ENCODE peak calls at places on chromosomes 13 and 19, in ten cellular contexts. One of them, this sample, is unnamed.

GRCh38 chr13:72004975-72005374 is 138.0 kb upstream of the DACH1 start:
- DNase-seq in mesenchymal stem cell: no peak
- DNase-seq in transverse colon: no peak
- DNase-seq in PC-9: no peak
- DNase-seq in CD8-positive, alpha-beta T cell: no peak
- DNase-seq in endodermal cell: no peak
- DNase-seq in left lung: no peak
- DNase-seq in Peyer's patch: no peak
- DNase-seq in A549: no peak
- DNase-seq in esophagus squamous epithelium: no peak
- DNase-seq in this sample: no peak

GRCh38 chr19:42175952-42176648 is 41.4 kb downstream of the DEDD2 start:
- DNase-seq in mesenchymal stem cell: peak; percentile 45
- DNase-seq in transverse colon: no peak
- DNase-seq in PC-9: peak; percentile 19
- DNase-seq in CD8-positive, alpha-beta T cell: no peak
- DNase-seq in endodermal cell: peak; percentile 65
- DNase-seq in left lung: no peak
- DNase-seq in Peyer's patch: no peak
- DNase-seq in A549: peak; percentile 51
- DNase-seq in esophagus squamous epithelium: no peak
- DNase-seq in this sample: no peak

GRCh38 chr19:4077011-4077382 is 10.3 kb upstream of the ZBTB7A start:
- DNase-seq in mesenchymal stem cell: no peak
- DNase-seq in transverse colon: no peak
- DNase-seq in PC-9: no peak
- DNase-seq in CD8-positive, alpha-beta T cell: no peak
- DNase-seq in endodermal cell: peak; percentile 64
- DNase-seq in left lung: no peak
- DNase-seq in Peyer's patch: no peak
- DNase-seq in A549: no peak
- DNase-seq in esophagus squamous epithelium: no peak
- DNase-seq in this sample: no peak

GRCh38 chr13:40251343-40252032 is 415.0 kb downstream of the FOXO1 start:
- DNase-seq in mesenchymal stem cell: peak; percentile 42
- DNase-seq in transverse colon: no peak
- DNase-seq in PC-9: no peak
- DNase-seq in CD8-positive, alpha-beta T cell: no peak
- DNase-seq in endodermal cell: no peak
- DNase-seq in left lung: no peak
- DNase-seq in Peyer's patch: no peak
- DNase-seq in A549: no peak
- DNase-seq in esophagus squamous epithelium: no peak
- DNase-seq in this sample: no peak

GRCh38 chr19:45547965-45548609 is 36.5 kb downstream of the OPA3 start:
- DNase-seq in mesenchymal stem cell: peak; percentile 28
- DNase-seq in transverse colon: peak; percentile 85
- DNase-seq in PC-9: peak; percentile 90
- DNase-seq in CD8-positive, alpha-beta T cell: no peak
- DNase-seq in endodermal cell: no peak
- DNase-seq in left lung: no peak
- DNase-seq in Peyer's patch: no peak
- DNase-seq in A549: peak; percentile 93
- DNase-seq in esophagus squamous epithelium: no peak
- DNase-seq in this sample: peak; percentile 73

GRCh38 chr13:33014291-33014690 is 1.9 kb upstream of the KL start:
- DNase-seq in mesenchymal stem cell: peak; percentile 3
- DNase-seq in transverse colon: no peak
- DNase-seq in PC-9: no peak
- DNase-seq in CD8-positive, alpha-beta T cell: no peak
- DNase-seq in endodermal cell: no peak
- DNase-seq in left lung: no peak
- DNase-seq in Peyer's patch: no peak
- DNase-seq in A549: no peak
- DNase-seq in esophagus squamous epithelium: no peak
- DNase-seq in this sample: no peak

GRCh38 chr13:114130131-114130707 is 2.2 kb downstream of the RASA3 start:
- DNase-seq in mesenchymal stem cell: peak; percentile 44
- DNase-seq in transverse colon: no peak
- DNase-seq in PC-9: no peak
- DNase-seq in CD8-positive, alpha-beta T cell: no peak
- DNase-seq in endodermal cell: peak; percentile 51
- DNase-seq in left lung: no peak
- DNase-seq in Peyer's patch: no peak
- DNase-seq in A549: no peak
- DNase-seq in esophagus squamous epithelium: no peak
- DNase-seq in this sample: no peak

GRCh38 chr19:7669641-7670040 is 792 bp downstream of the RETN start:
- DNase-seq in mesenchymal stem cell: no peak
- DNase-seq in transverse colon: no peak
- DNase-seq in PC-9: no peak
- DNase-seq in CD8-positive, alpha-beta T cell: no peak
- DNase-seq in endodermal cell: no peak
- DNase-seq in left lung: no peak
- DNase-seq in Peyer's patch: no peak
- DNase-seq in A549: no peak
- DNase-seq in esophagus squamous epithelium: no peak
- DNase-seq in this sample: no peak

GRCh38 chr13:98996046-98996445 is 18.2 kb upstream of the DOCK9 start:
- DNase-seq in mesenchymal stem cell: no peak
- DNase-seq in transverse colon: no peak
- DNase-seq in PC-9: no peak
- DNase-seq in CD8-positive, alpha-beta T cell: no peak
- DNase-seq in endodermal cell: no peak
- DNase-seq in left lung: no peak
- DNase-seq in Peyer's patch: no peak
- DNase-seq in A549: no peak
- DNase-seq in esophagus squamous epithelium: no peak
- DNase-seq in this sample: no peak

GRCh38 chr13:98998831-98999634 is 21.2 kb upstream of the DOCK9 start:
- DNase-seq in mesenchymal stem cell: peak; percentile 68
- DNase-seq in transverse colon: no peak
- DNase-seq in PC-9: no peak
- DNase-seq in CD8-positive, alpha-beta T cell: peak; percentile 12
- DNase-seq in endodermal cell: peak; percentile 21
- DNase-seq in left lung: no peak
- DNase-seq in Peyer's patch: no peak
- DNase-seq in A549: no peak
- DNase-seq in esophagus squamous epithelium: no peak
- DNase-seq in this sample: no peak

GRCh38 chr13:98997051-98997730 is 19.3 kb upstream of the DOCK9 start:
- DNase-seq in mesenchymal stem cell: no peak
- DNase-seq in transverse colon: no peak
- DNase-seq in PC-9: no peak
- DNase-seq in CD8-positive, alpha-beta T cell: no peak
- DNase-seq in endodermal cell: peak; percentile 38
- DNase-seq in left lung: no peak
- DNase-seq in Peyer's patch: no peak
- DNase-seq in A549: no peak
- DNase-seq in esophagus squamous epithelium: no peak
- DNase-seq in this sample: peak; percentile 62

GRCh38 chr13:98999635-98999952 is 21.7 kb upstream of the DOCK9 start:
- DNase-seq in mesenchymal stem cell: no peak
- DNase-seq in transverse colon: no peak
- DNase-seq in PC-9: no peak
- DNase-seq in CD8-positive, alpha-beta T cell: no peak
- DNase-seq in endodermal cell: peak; percentile 21
- DNase-seq in left lung: no peak
- DNase-seq in Peyer's patch: no peak
- DNase-seq in A549: no peak
- DNase-seq in esophagus squamous epithelium: no peak
- DNase-seq in this sample: no peak

DNA sequence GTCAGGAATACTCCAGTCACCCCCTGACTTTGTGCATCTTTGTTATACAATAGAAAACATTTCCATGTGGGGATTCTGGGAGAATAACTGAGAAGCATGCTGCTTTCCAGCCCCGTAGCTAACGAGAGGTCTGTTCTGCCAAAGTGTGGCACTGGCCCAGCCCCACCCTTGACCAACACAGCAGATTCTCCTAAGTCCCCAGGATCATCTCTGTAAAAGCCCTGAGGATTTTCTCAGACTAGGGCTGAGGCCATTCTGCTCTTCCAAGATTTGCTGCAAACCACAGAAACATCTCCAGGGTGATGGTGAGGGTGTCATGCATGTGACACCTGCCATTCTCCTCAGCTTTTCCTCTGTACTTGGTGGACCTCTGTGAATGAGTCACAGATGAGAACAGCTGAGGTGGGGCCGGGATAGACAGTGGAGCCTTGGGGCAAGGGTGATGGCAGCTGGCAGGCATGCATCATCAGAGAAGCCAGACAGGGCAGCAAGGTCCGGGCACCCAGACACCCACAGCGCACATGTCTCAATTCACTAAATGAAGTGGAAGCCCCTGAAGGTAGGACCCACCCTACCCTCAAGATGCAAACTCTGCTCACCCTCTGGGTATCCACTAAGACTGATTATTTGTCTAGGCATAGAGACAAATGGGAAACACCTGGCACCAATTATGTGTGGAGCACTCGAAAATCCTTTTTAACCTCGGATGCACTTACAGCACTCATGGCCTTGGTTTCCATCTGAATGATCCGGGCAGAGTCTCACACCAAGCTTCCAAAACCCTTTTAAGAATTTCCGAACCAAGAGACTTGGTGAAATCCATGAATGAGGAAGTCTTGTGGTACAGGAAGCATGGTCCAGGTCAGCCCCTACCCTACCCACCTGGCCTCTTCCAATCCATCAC is 20.1 kb upstream of the DOCK9 start:
- DNase-seq in mesenchymal stem cell: no peak
- DNase-seq in transverse colon: no peak
- DNase-seq in PC-9: peak; percentile 63
- DNase-seq in CD8-positive, alpha-beta T cell: no peak
- DNase-seq in endodermal cell: peak; percentile 30
- DNase-seq in left lung: no peak
- DNase-seq in Peyer's patch: no peak
- DNase-seq in A549: peak; percentile 17
- DNase-seq in esophagus squamous epithelium: no peak
- DNase-seq in this sample: peak; percentile 78
- H3K27ac ChIP-seq in mesenchymal stem cell: no peak overlapping the region
- H3K27ac ChIP-seq in transverse colon: no peak overlapping the region
- H3K27ac ChIP-seq in PC-9: no peak overlapping the region
- H3K27ac ChIP-seq in CD8-positive, alpha-beta T cell: no peak overlapping the region
- H3K27ac ChIP-seq in endodermal cell: no peak overlapping the region
- H3K27ac ChIP-seq in left lung: no peak overlapping the region
- H3K27ac ChIP-seq in Peyer's patch: no peak overlapping the region
- H3K27ac ChIP-seq in A549: peak overlapping the region; percentile 18
- H3K27ac ChIP-seq in esophagus squamous epithelium: peak overlapping the region; percentile 69
- H3K27ac ChIP-seq in this sample: no peak overlapping the region

DNA sequence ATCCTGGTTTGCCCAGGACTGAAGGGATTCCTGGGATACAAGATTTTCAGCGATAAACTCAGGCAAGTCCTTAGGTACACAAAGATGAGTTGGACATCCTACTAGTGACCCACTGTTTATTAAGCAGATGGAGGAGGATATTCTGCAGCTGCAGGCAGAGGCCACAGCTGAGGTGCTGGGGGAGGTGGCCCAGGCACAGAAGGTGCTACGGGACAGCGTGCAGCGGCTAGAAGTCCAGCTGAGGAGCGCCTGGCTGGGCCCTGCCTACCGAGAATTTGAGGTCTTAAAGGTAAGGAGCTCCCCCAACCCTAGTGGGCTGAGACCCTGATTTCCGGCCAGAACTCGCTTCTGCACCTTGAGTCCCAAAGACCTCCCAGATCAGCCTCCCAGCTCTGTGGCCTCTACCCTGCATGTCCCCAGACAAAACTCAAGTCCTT is 607 bp downstream of the ANGPTL8 start:
- DNase-seq in mesenchymal stem cell: no peak
- DNase-seq in transverse colon: no peak
- DNase-seq in PC-9: no peak
- DNase-seq in CD8-positive, alpha-beta T cell: no peak
- DNase-seq in endodermal cell: no peak
- DNase-seq in left lung: no peak
- DNase-seq in Peyer's patch: no peak
- DNase-seq in A549: no peak
- DNase-seq in esophagus squamous epithelium: no peak
- DNase-seq in this sample: no peak
- H3K4me1 ChIP-seq in mesenchymal stem cell: peaks cover 8% of the 10 kb centered on the region
- H3K4me1 ChIP-seq in transverse colon: peaks cover 7% of the 10 kb centered on the region
- H3K4me1 ChIP-seq in PC-9: no peaks in the 10 kb centered on the region
- H3K4me1 ChIP-seq in CD8-positive, alpha-beta T cell: no peaks in the 10 kb centered on the region
- H3K4me1 ChIP-seq in endodermal cell: peaks cover 5% of the 10 kb centered on the region
- H3K4me1 ChIP-seq in left lung: no peaks in the 10 kb centered on the region
- H3K4me1 ChIP-seq in Peyer's patch: peaks cover 8% of the 10 kb centered on the region
- H3K4me1 ChIP-seq in A549: peaks cover 4% of the 10 kb centered on the region
- H3K4me1 ChIP-seq in esophagus squamous epithelium: peaks cover 5% of the 10 kb centered on the region
- H3K4me1 ChIP-seq in this sample: no peaks in the 10 kb centered on the region

DNA sequence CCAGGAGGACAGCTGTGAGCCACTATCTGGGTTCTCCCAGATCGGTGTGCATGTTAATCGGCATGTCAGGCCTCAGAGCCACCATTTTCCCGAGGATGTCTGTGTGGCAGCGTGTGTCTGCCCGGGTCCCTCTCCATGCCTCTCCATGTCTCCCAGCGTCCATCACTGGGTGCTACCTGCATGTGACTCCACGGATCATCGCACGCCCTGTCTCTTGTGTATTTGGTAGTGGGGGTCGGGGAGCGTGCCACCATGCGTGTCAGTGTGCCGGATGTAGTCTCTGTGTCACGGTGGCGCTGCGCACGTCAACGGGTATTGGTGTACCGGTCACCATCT is 5.9 kb downstream of the NFIX start:
- DNase-seq in mesenchymal stem cell: no peak
- DNase-seq in transverse colon: no peak
- DNase-seq in PC-9: no peak
- DNase-seq in CD8-positive, alpha-beta T cell: no peak
- DNase-seq in endodermal cell: no peak
- DNase-seq in left lung: no peak
- DNase-seq in Peyer's patch: no peak
- DNase-seq in A549: no peak
- DNase-seq in esophagus squamous epithelium: no peak
- DNase-seq in this sample: no peak
- H3K27ac ChIP-seq in mesenchymal stem cell: no peak overlapping the region
- H3K27ac ChIP-seq in transverse colon: peak overlapping the region; percentile 79
- H3K27ac ChIP-seq in PC-9: no peak overlapping the region
- H3K27ac ChIP-seq in CD8-positive, alpha-beta T cell: no peak overlapping the region
- H3K27ac ChIP-seq in endodermal cell: no peak overlapping the region
- H3K27ac ChIP-seq in left lung: peak overlapping the region; percentile 83
- H3K27ac ChIP-seq in Peyer's patch: peak overlapping the region; percentile 89
- H3K27ac ChIP-seq in A549: no peak overlapping the region
- H3K27ac ChIP-seq in esophagus squamous epithelium: peak overlapping the region; percentile 97
- H3K27ac ChIP-seq in this sample: no peak overlapping the region

GRCh38 chr13:26019881-26020535 is 31.8 kb downstream of the SHISA2 start:
- DNase-seq in mesenchymal stem cell: peak; percentile 94
- DNase-seq in transverse colon: no peak
- DNase-seq in PC-9: no peak
- DNase-seq in CD8-positive, alpha-beta T cell: no peak
- DNase-seq in endodermal cell: no peak
- DNase-seq in left lung: no peak
- DNase-seq in Peyer's patch: no peak
- DNase-seq in A549: no peak
- DNase-seq in esophagus squamous epithelium: no peak
- DNase-seq in this sample: peak; percentile 64

GRCh38 chr13:26017196-26017921 is 34.5 kb downstream of the SHISA2 start:
- DNase-seq in mesenchymal stem cell: no peak
- DNase-seq in transverse colon: no peak
- DNase-seq in PC-9: no peak
- DNase-seq in CD8-positive, alpha-beta T cell: no peak
- DNase-seq in endodermal cell: no peak
- DNase-seq in left lung: peak; percentile 69
- DNase-seq in Peyer's patch: no peak
- DNase-seq in A549: no peak
- DNase-seq in esophagus squamous epithelium: no peak
- DNase-seq in this sample: no peak

GRCh38 chr13:26019241-26019640 is 32.6 kb downstream of the SHISA2 start:
- DNase-seq in mesenchymal stem cell: no peak
- DNase-seq in transverse colon: no peak
- DNase-seq in PC-9: no peak
- DNase-seq in CD8-positive, alpha-beta T cell: no peak
- DNase-seq in endodermal cell: no peak
- DNase-seq in left lung: no peak
- DNase-seq in Peyer's patch: no peak
- DNase-seq in A549: no peak
- DNase-seq in esophagus squamous epithelium: no peak
- DNase-seq in this sample: no peak

GRCh38 chr13:26020536-26021290 is 31.1 kb downstream of the SHISA2 start:
- DNase-seq in mesenchymal stem cell: no peak
- DNase-seq in transverse colon: no peak
- DNase-seq in PC-9: no peak
- DNase-seq in CD8-positive, alpha-beta T cell: no peak
- DNase-seq in endodermal cell: no peak
- DNase-seq in left lung: no peak
- DNase-seq in Peyer's patch: no peak
- DNase-seq in A549: no peak
- DNase-seq in esophagus squamous epithelium: no peak
- DNase-seq in this sample: no peak

DNA sequence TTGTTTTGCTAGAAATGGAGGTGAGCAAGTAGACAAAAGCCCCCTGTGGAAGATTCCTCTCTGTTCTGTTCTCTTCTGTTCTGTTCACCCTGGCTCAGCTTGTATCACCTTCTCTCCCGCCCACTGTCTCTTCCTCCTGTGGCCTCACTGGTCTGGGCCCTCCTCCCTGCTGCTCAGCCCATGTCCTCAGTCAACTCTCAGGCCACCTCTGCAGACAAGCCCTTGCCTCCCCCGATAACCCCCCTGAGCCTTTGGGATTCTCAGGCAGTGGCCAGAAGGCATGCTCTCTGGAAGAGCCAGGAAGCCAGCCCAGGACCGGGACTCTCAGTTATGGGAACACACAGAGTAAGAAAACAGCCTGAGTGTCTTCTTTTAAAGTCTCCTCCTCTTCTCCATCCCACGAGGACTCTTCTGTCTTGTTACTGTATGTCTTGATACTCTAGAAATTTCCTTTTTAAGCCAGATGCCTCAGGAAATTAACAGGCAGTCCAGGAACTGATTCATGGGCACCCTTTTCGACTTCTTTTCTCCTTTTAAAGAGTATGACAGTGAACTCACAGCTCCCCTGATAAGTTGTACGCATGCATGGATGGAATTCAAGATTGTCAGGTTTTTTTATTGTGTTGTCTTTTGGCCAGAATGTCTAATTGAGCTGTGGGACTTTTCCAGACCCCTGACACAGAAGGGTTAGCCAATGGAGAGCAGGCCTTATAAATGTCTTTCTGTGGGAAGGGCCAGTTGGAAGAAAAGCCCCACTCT is 33.7 kb downstream of the SHISA2 start:
- DNase-seq in mesenchymal stem cell: peak; percentile 30
- DNase-seq in transverse colon: no peak
- DNase-seq in PC-9: no peak
- DNase-seq in CD8-positive, alpha-beta T cell: no peak
- DNase-seq in endodermal cell: no peak
- DNase-seq in left lung: no peak
- DNase-seq in Peyer's patch: no peak
- DNase-seq in A549: no peak
- DNase-seq in esophagus squamous epithelium: no peak
- DNase-seq in this sample: no peak
- H3K4me1 ChIP-seq in mesenchymal stem cell: peaks cover 32% of the 10 kb centered on the region
- H3K4me1 ChIP-seq in transverse colon: no peaks in the 10 kb centered on the region
- H3K4me1 ChIP-seq in PC-9: peaks cover 8% of the 10 kb centered on the region
- H3K4me1 ChIP-seq in CD8-positive, alpha-beta T cell: peaks cover 18% of the 10 kb centered on the region
- H3K4me1 ChIP-seq in endodermal cell: no peaks in the 10 kb centered on the region
- H3K4me1 ChIP-seq in left lung: peaks cover 9% of the 10 kb centered on the region
- H3K4me1 ChIP-seq in Peyer's patch: no peaks in the 10 kb centered on the region
- H3K4me1 ChIP-seq in A549: no peaks in the 10 kb centered on the region
- H3K4me1 ChIP-seq in esophagus squamous epithelium: peaks cover 19% of the 10 kb centered on the region
- H3K4me1 ChIP-seq in this sample: peaks cover 50% of the 10 kb centered on the region